ENCODE peak calls at places on chromosomes 5 and 9, in four cellular contexts. One of them, this sample, is unnamed. For H3K27me3, the result is how much of the 10 kb centered on the place peaks cover.

GRCh38 chr5:134550271-134551214 is 25.1 kb downstream of the JADE2 start:
- DNase-seq in CD8-positive, alpha-beta T cell: no peak
- DNase-seq in heart left ventricle: no peak
- DNase-seq in cardiac muscle cell: no peak
- DNase-seq in this sample: no peak

GRCh38 chr5:111776903-111777302 is 19.9 kb upstream of the NREP start:
- DNase-seq in CD8-positive, alpha-beta T cell: no peak
- DNase-seq in heart left ventricle: no peak
- DNase-seq in cardiac muscle cell: no peak
- DNase-seq in this sample: no peak

GRCh38 chr5:147101654-147102053 is 133.2 kb upstream of the STK32A start:
- DNase-seq in CD8-positive, alpha-beta T cell: no peak
- DNase-seq in heart left ventricle: no peak
- DNase-seq in cardiac muscle cell: no peak
- DNase-seq in this sample: no peak

GRCh38 chr9:20373263-20373662 is 249.0 kb downstream of the MLLT3 start:
- DNase-seq in CD8-positive, alpha-beta T cell: no peak
- DNase-seq in cardiac muscle cell: no peak
- DNase-seq in heart left ventricle: no peak
- DNase-seq in this sample: no peak

GRCh38 chr9:32703635-32704034 is 68.2 kb upstream of the TAF1L start:
- DNase-seq in heart left ventricle: no peak
- DNase-seq in cardiac muscle cell: peak
- DNase-seq in CD8-positive, alpha-beta T cell: no peak
- DNase-seq in this sample: no peak

GRCh38 chr5:128084228-128085167 is 932 bp downstream of the SLC12A2 start:
- DNase-seq in CD8-positive, alpha-beta T cell: peak
- DNase-seq in heart left ventricle: peak
- DNase-seq in cardiac muscle cell: peak
- DNase-seq in this sample: peak

GRCh38 chr9:30065888-30066287 is 2318.6 kb upstream of the ACO1 start:
- DNase-seq in CD8-positive, alpha-beta T cell: no peak
- DNase-seq in cardiac muscle cell: no peak
- DNase-seq in heart left ventricle: no peak
- DNase-seq in this sample: no peak

GRCh38 chr5:36017004-36017403 is 25.8 kb upstream of the UGT3A1 start:
- DNase-seq in cardiac muscle cell: no peak
- DNase-seq in heart left ventricle: no peak
- DNase-seq in CD8-positive, alpha-beta T cell: no peak
- DNase-seq in this sample: no peak

GRCh38 chr5:173413476-173413982 is 85.3 kb upstream of the STC2 start:
- DNase-seq in heart left ventricle: no peak
- DNase-seq in CD8-positive, alpha-beta T cell: no peak
- DNase-seq in cardiac muscle cell: no peak
- DNase-seq in this sample: no peak

GRCh38 chr9:18020254-18020745 is 441.4 kb downstream of the SH3GL2 start:
- DNase-seq in CD8-positive, alpha-beta T cell: no peak
- DNase-seq in cardiac muscle cell: no peak
- DNase-seq in heart left ventricle: no peak
- DNase-seq in this sample: no peak

GRCh38 chr5:16913840-16914435 is 22.1 kb downstream of the MYO10 start:
- DNase-seq in heart left ventricle: no peak
- DNase-seq in cardiac muscle cell: no peak
- DNase-seq in CD8-positive, alpha-beta T cell: no peak
- DNase-seq in this sample: peak

GRCh38 chr9:130408669-130409068 is 36.1 kb upstream of the ASS1 start:
- DNase-seq in cardiac muscle cell: no peak
- DNase-seq in CD8-positive, alpha-beta T cell: no peak
- DNase-seq in heart left ventricle: no peak
- DNase-seq in this sample: no peak

GRCh38 chr9:125142560-125143376 is 560 bp downstream of the SCAI start:
- DNase-seq in cardiac muscle cell: peak
- DNase-seq in CD8-positive, alpha-beta T cell: peak
- DNase-seq in heart left ventricle: no peak
- DNase-seq in this sample: peak

GRCh38 chr5:39892708-39893107 is 467.9 kb upstream of the DAB2 start:
- DNase-seq in cardiac muscle cell: peak
- DNase-seq in heart left ventricle: no peak
- DNase-seq in CD8-positive, alpha-beta T cell: no peak
- DNase-seq in this sample: no peak

GRCh38 chr5:126970517-126971017 is 59.8 kb downstream of the MARCHF3 start:
- DNase-seq in cardiac muscle cell: peak
- DNase-seq in heart left ventricle: peak
- DNase-seq in CD8-positive, alpha-beta T cell: no peak
- DNase-seq in this sample: no peak

GRCh38 chr9:132049323-132049882 is 30.3 kb downstream of the MED27 start:
- DNase-seq in cardiac muscle cell: no peak
- DNase-seq in CD8-positive, alpha-beta T cell: no peak
- DNase-seq in heart left ventricle: no peak
- DNase-seq in this sample: no peak

GRCh38 chr5:69335341-69335975 is 2.9 kb upstream of the CCDC125 start:
- DNase-seq in cardiac muscle cell: no peak
- DNase-seq in heart left ventricle: no peak
- DNase-seq in CD8-positive, alpha-beta T cell: no peak
- DNase-seq in this sample: no peak

GRCh38 chr5:61132559-61132958 is 29.7 kb downstream of the SMIM15 start:
- DNase-seq in cardiac muscle cell: peak
- DNase-seq in CD8-positive, alpha-beta T cell: no peak
- DNase-seq in heart left ventricle: no peak
- DNase-seq in this sample: no peak

GRCh38 chr5:78888580-78889187 is 96.4 kb downstream of the ARSB start:
- DNase-seq in heart left ventricle: peak
- DNase-seq in cardiac muscle cell: no peak
- DNase-seq in CD8-positive, alpha-beta T cell: no peak
- DNase-seq in this sample: no peak

GRCh38 chr5:107501965-107502691 is 168.6 kb downstream of the EFNA5 start:
- DNase-seq in cardiac muscle cell: peak
- DNase-seq in heart left ventricle: no peak
- DNase-seq in CD8-positive, alpha-beta T cell: no peak
- DNase-seq in this sample: no peak

GRCh38 chr9:89436326-89436725 is 61.6 kb downstream of the SEMA4D start:
- DNase-seq in heart left ventricle: no peak
- DNase-seq in cardiac muscle cell: no peak
- DNase-seq in CD8-positive, alpha-beta T cell: no peak
- DNase-seq in this sample: no peak

GRCh38 chr5:122192883-122193496 is 63.6 kb downstream of the ZNF474 start:
- DNase-seq in heart left ventricle: peak
- DNase-seq in cardiac muscle cell: peak
- DNase-seq in CD8-positive, alpha-beta T cell: no peak
- DNase-seq in this sample: peak

GRCh38 chr9:22514866-22515265 is 68.2 kb downstream of the DMRTA1 start:
- DNase-seq in heart left ventricle: no peak
- DNase-seq in cardiac muscle cell: no peak
- DNase-seq in CD8-positive, alpha-beta T cell: no peak
- DNase-seq in this sample: no peak

GRCh38 chr9:86766912-86767311 is 180.4 kb downstream of the GAS1 start:
- DNase-seq in cardiac muscle cell: peak
- DNase-seq in heart left ventricle: no peak
- DNase-seq in CD8-positive, alpha-beta T cell: no peak
- DNase-seq in this sample: no peak

GRCh38 chr9:137320555-137321384 is 18.7 kb upstream of the NRARP start:
- DNase-seq in cardiac muscle cell: no peak
- DNase-seq in CD8-positive, alpha-beta T cell: peak
- DNase-seq in heart left ventricle: peak
- DNase-seq in this sample: no peak

GRCh38 chr5:124040799-124041198 is 528.8 kb downstream of the CSNK1G3 start:
- DNase-seq in CD8-positive, alpha-beta T cell: no peak
- DNase-seq in heart left ventricle: peak
- DNase-seq in cardiac muscle cell: peak
- DNase-seq in this sample: no peak

GRCh38 chr5:68960469-68960868 is 133.3 kb upstream of the SLC30A5 start:
- DNase-seq in cardiac muscle cell: no peak
- DNase-seq in heart left ventricle: no peak
- DNase-seq in CD8-positive, alpha-beta T cell: no peak
- DNase-seq in this sample: no peak

GRCh38 chr5:158855510-158855909 is 244.2 kb downstream of the EBF1 start:
- DNase-seq in CD8-positive, alpha-beta T cell: no peak
- DNase-seq in cardiac muscle cell: no peak
- DNase-seq in heart left ventricle: no peak
- DNase-seq in this sample: no peak

GRCh38 chr9:37412431-37413151 is 9.9 kb upstream of the GRHPR start:
- DNase-seq in heart left ventricle: no peak
- DNase-seq in CD8-positive, alpha-beta T cell: no peak
- DNase-seq in cardiac muscle cell: peak
- DNase-seq in this sample: no peak

GRCh38 chr5:96297290-96297689 is 135.8 kb downstream of the PCSK1 start:
- DNase-seq in CD8-positive, alpha-beta T cell: no peak
- DNase-seq in cardiac muscle cell: peak
- DNase-seq in heart left ventricle: peak
- DNase-seq in this sample: no peak

GRCh38 chr5:55758714-55759113 is 20.9 kb downstream of the DDX4 start:
- DNase-seq in heart left ventricle: no peak
- DNase-seq in cardiac muscle cell: no peak
- DNase-seq in CD8-positive, alpha-beta T cell: no peak
- DNase-seq in this sample: no peak

GRCh38 chr9:126533911-126534300 is 79.8 kb upstream of the LMX1B start:
- DNase-seq in CD8-positive, alpha-beta T cell: no peak
- DNase-seq in cardiac muscle cell: no peak
- DNase-seq in heart left ventricle: no peak
- DNase-seq in this sample: no peak

GRCh38 chr5:135304352-135305221 is 94.4 kb downstream of the MACROH2A1 start:
- DNase-seq in heart left ventricle: no peak
- DNase-seq in CD8-positive, alpha-beta T cell: no peak
- DNase-seq in cardiac muscle cell: peak
- DNase-seq in this sample: no peak

GRCh38 chr9:4667681-4668080 is 1.4 kb upstream of the SPATA6L start:
- DNase-seq in CD8-positive, alpha-beta T cell: no peak
- DNase-seq in cardiac muscle cell: no peak
- DNase-seq in heart left ventricle: no peak
- DNase-seq in this sample: no peak

GRCh38 chr9:28136113-28136512 is 562.8 kb upstream of the C9orf72 start:
- DNase-seq in heart left ventricle: no peak
- DNase-seq in cardiac muscle cell: no peak
- DNase-seq in CD8-positive, alpha-beta T cell: no peak
- DNase-seq in this sample: no peak

GRCh38 chr9:108961151-108961550 is 27.0 kb downstream of the ABITRAM start:
- DNase-seq in heart left ventricle: no peak
- DNase-seq in cardiac muscle cell: no peak
- DNase-seq in CD8-positive, alpha-beta T cell: no peak
- DNase-seq in this sample: no peak

DNA sequence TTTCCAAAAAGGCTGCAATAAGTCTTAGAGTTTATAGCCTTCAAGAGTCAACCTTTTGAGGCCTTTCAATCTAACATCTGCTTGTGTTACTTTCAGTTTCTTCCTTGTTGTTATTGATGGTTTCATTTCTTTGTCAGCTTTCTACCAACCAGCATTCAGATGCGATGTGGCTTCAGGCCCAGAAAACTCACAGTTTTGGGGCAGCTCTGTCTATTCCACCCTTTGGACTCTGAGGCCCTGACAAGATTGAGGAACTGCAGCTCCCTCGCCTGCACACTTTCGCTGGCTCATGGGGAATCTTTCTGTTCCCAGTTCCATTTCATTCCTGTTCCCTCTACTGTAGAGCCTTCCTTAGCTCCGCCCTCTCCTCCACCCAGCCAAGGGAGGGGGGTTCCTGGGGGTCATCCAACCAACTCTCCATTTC is 13.3 kb upstream of the WHRN start:
- DNase-seq in cardiac muscle cell: no peak
- DNase-seq in CD8-positive, alpha-beta T cell: no peak
- DNase-seq in heart left ventricle: no peak
- DNase-seq in this sample: no peak
- H3K27me3 ChIP-seq in cardiac muscle cell: under half
- H3K27me3 ChIP-seq in CD8-positive, alpha-beta T cell: under half
- H3K27me3 ChIP-seq in heart left ventricle: under half
- H3K27me3 ChIP-seq in this sample: under half

GRCh38 chr5:174735498-174736350 is 11.3 kb downstream of the MSX2 start:
- DNase-seq in cardiac muscle cell: peak
- DNase-seq in CD8-positive, alpha-beta T cell: no peak
- DNase-seq in heart left ventricle: no peak
- DNase-seq in this sample: no peak
- TF ChIP-seq CTCF in cardiac muscle cell: peak
- TF ChIP-seq CTCF in CD8-positive, alpha-beta T cell: no peak
- TF ChIP-seq CTCF in heart left ventricle: peak
- TF ChIP-seq CTCF in this sample: peak

GRCh38 chr5:181170237-181170830 is 22.9 kb downstream of the OR2V2 start:
- DNase-seq in cardiac muscle cell: no peak
- DNase-seq in heart left ventricle: no peak
- DNase-seq in CD8-positive, alpha-beta T cell: no peak
- DNase-seq in this sample: peak
- H3K27me3 ChIP-seq in cardiac muscle cell: half or more
- H3K27me3 ChIP-seq in heart left ventricle: half or more
- H3K27me3 ChIP-seq in CD8-positive, alpha-beta T cell: under half
- H3K27me3 ChIP-seq in this sample: half or more

GRCh38 chr5:25119654-25120053 is 474.9 kb upstream of the CDH10 start:
- DNase-seq in CD8-positive, alpha-beta T cell: no peak
- DNase-seq in cardiac muscle cell: no peak
- DNase-seq in heart left ventricle: no peak
- DNase-seq in this sample: no peak
- TF ChIP-seq CTCF in CD8-positive, alpha-beta T cell: no peak
- TF ChIP-seq CTCF in cardiac muscle cell: no peak
- TF ChIP-seq CTCF in heart left ventricle: no peak
- TF ChIP-seq CTCF in this sample: no peak

GRCh38 chr9:94623253-94623652 is 16.1 kb downstream of the FBP1 start:
- DNase-seq in cardiac muscle cell: peak
- DNase-seq in CD8-positive, alpha-beta T cell: no peak
- DNase-seq in heart left ventricle: no peak
- DNase-seq in this sample: peak
- H3K27me3 ChIP-seq in cardiac muscle cell: under half
- H3K27me3 ChIP-seq in CD8-positive, alpha-beta T cell: under half
- H3K27me3 ChIP-seq in heart left ventricle: under half
- H3K27me3 ChIP-seq in this sample: under half

DNA sequence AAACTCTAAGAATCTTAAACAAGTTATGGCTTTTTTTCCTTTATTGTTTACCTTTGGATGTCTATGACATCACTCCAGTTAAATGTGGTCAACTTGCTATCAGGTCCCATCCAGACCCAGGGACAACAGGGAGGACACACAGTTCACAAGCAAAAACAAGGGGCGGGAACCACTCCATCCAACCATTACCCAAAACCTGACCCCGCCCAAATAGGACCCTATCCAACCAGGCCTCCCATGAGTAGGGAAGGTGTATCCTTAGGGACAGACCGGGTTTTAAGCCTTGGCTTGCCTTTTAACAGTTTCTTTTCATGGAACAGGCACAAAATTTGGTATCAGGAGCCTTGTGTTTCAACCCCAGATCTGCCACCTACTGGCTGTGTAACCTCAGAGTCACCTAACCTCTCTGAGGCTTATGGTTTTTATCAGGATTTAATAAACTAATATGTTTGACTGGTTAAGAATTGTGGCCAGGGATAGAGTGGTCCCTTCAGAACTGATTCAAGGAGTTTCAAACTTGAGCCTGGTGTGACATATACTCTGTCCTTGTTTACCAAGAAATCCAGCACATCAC is 127.7 kb upstream of the RAD23B start:
- DNase-seq in CD8-positive, alpha-beta T cell: no peak
- DNase-seq in cardiac muscle cell: no peak
- DNase-seq in heart left ventricle: no peak
- DNase-seq in this sample: no peak
- TF ChIP-seq CTCF in CD8-positive, alpha-beta T cell: no peak
- TF ChIP-seq CTCF in cardiac muscle cell: peak
- TF ChIP-seq CTCF in heart left ventricle: peak
- TF ChIP-seq CTCF in this sample: no peak

This sample was measured in colonic mucosa.